ENCODE peak calls at places on chromosome 9, in six cellular contexts. G is HepG2, U is A549, Q is GM12878, V is stomach, L is ovary. I is an unnamed sample.

GRCh38 chr9:134066923-134067851 is 639 bp downstream of the BRD3 start:
- DNase-seq in V (peak), U (peak), L (peak), Q (no peak), G (no peak), I (peak)

GRCh38 chr9:109912082-109912581 is 132.1 kb downstream of the PALM2AKAP2 start:
- DNase-seq in Q (no peak), G (no peak), U (peak), V (no peak), L (no peak), I (no peak)

GRCh38 chr9:71752928-71753327 is 15.4 kb downstream of the CEMIP2 start:
- DNase-seq in V (no peak), U (no peak), L (no peak), Q (no peak), G (no peak), I (no peak)

GRCh38 chr9:13116292-13116691 is 163.2 kb downstream of the MPDZ start:
- DNase-seq in U (no peak), L (no peak), G (no peak), Q (no peak), V (no peak), I (no peak)

GRCh38 chr9:134236001-134236421 is 71.6 kb upstream of the RNU6ATAC start:
- DNase-seq in L (peak), Q (no peak), G (no peak), V (no peak), U (no peak), I (no peak)

GRCh38 chr9:86080112-86080579 is 19.2 kb downstream of the GOLM1 start:
- DNase-seq in U (no peak), G (no peak), Q (no peak), L (no peak), V (no peak), I (no peak)

GRCh38 chr9:37929441-37929895 is 25.5 kb upstream of the SLC25A51 start:
- DNase-seq in V (no peak), U (no peak), G (no peak), L (no peak), Q (no peak), I (no peak)

GRCh38 chr9:133701321-133701980 is 36.7 kb downstream of the SARDH start:
- DNase-seq in V (no peak), Q (no peak), G (no peak), L (peak), U (no peak), I (no peak)

GRCh38 chr9:130765135-130766030 is 69.7 kb upstream of the ABL1 start:
- DNase-seq in G (no peak), L (no peak), V (no peak), Q (peak), U (no peak), I (no peak)

GRCh38 chr9:71744754-71745521 is 23.4 kb downstream of the CEMIP2 start:
- DNase-seq in U (no peak), Q (no peak), V (no peak), L (no peak), G (no peak), I (no peak)

GRCh38 chr9:130385257-130385656 is 59.5 kb upstream of the ASS1 start:
- DNase-seq in V (no peak), G (no peak), L (no peak), U (no peak), Q (no peak), I (no peak)

GRCh38 chr9:96136992-96137665 is 164.8 kb downstream of the HSD17B3 start:
- DNase-seq in U (no peak), G (no peak), V (peak), Q (peak), L (peak), I (no peak)

GRCh38 chr9:115208503-115208902 is 90.5 kb upstream of the TNC start:
- DNase-seq in Q (no peak), U (no peak), V (no peak), L (no peak), G (no peak), I (no peak)

GRCh38 chr9:124839612-124840299 is 13.5 kb upstream of the WDR38 start:
- DNase-seq in L (peak), V (no peak), U (peak), Q (no peak), G (peak), I (no peak)

GRCh38 chr9:124830593-124830992 is 22.7 kb upstream of the WDR38 start:
- DNase-seq in G (no peak), U (no peak), Q (no peak), V (no peak), L (no peak), I (no peak)

GRCh38 chr9:124831642-124832364 is 21.5 kb upstream of the WDR38 start:
- DNase-seq in L (no peak), V (peak), Q (no peak), U (no peak), G (no peak), I (peak)

GRCh38 chr9:124835026-124835501 is 18.2 kb upstream of the WDR38 start:
- DNase-seq in V (peak), U (peak), L (peak), Q (no peak), G (peak), I (no peak)

DNA sequence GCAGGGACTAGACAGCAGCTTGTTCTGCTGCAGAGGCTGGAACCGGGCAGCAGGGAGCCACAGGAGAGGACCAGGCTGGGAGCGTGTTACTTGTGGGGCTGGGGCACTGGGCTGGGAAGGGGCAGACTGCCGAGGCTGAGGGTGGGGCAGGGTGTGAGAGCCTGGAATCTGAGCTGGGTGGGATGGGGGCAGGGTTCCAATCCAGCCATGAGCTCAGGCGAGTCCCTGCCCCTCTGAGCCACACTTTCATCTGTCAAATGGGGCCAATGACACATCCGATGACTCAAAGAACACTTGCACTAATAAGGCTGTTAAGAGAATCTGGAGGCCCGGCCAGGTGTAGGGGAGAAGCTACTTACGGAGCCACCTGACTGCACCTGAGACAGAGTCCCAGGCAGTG is 18.7 kb upstream of the WDR38 start:
- DNase-seq in Q (no peak), L (no peak), U (peak), G (no peak), V (no peak), I (no peak)
- TF ChIP-seq EP300 in Q (no peak), L (no peak), U (no peak), G (no peak), V (no peak), I (no peak)

DNA sequence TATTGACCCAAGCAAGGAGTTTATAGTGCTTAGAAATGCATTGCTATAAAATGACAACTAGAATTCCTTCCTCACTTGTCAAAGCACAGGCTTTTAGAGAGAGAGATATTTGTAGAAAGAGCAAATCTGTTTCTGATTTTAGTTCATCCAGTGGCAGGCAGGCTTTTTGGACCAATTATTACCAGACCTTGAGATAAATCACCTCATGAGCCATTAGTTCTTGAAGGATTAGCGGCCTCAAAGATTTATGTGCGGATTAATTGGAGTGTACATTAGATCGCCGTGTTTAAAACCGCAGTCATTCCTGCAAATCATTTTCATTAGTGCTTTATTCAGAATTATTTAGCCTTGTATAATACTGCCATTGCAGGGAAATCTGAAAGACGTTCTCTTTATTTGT is 28.9 kb upstream of the TJP2 start:
- DNase-seq in V (no peak), L (no peak), Q (no peak), U (no peak), G (no peak), I (no peak)
- TF ChIP-seq EP300 in V (no peak), L (no peak), Q (no peak), U (no peak), G (no peak), I (no peak)

DNA sequence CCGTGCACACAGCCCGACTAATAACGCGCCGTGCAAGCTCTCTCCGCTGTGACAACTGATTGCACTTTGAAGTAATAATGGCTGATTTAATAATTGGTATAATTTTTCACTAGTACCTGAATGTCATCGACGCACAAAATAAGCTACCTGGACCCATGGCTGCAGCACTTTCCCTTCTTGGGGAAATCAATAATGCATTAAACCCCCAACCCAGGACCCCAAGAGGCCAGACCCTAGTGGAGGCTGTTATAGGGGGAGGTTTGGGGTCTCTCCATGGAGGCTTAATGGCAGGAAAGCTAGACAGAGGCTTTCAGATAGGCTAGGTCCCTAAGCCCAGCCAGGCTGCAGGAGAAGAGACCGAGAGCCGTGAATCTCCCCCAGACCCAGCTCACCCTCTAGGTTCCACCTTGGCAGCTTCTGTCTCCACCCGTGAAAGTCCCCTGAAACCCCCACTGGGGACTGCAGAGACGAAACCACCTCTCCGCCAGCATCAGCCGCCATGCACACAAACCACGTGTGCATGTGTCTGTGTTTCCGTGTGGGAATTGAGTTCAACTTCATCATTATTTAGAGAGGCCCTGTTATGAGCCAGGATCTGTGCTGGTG is 168.7 kb upstream of the MVB12B start:
- DNase-seq in G (no peak), Q (no peak), U (no peak), V (peak), L (no peak), I (no peak)
- TF ChIP-seq EP300 in G (no peak), Q (no peak), U (no peak), V (no peak), L (no peak), I (no peak)

GRCh38 chr9:118767571-118767970 is 601.7 kb downstream of the BRINP1 start:
- DNase-seq in Q (no peak), L (no peak), G (no peak), V (no peak), U (no peak), I (no peak)
- TF ChIP-seq EP300 in Q (no peak), L (no peak), G (no peak), V (no peak), U (no peak), I (no peak)

DNA sequence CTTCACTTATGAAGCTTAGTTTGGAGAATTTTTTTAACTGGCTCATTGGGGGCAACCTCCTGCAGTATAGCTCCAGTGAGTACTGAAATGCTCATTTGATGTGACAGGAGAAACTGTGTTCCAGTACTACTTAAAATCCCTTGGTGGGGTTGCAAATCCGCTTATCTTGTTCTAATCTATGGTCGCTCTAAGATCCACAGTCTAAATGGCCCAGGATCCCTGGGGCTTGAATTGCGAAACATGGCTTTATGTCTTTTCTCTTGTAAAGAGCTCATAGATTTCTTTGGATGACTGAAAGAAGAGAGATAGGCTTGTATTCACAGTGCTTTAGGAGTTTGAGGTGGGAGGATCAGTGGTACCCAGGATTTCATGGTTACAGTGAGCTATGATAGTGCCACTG is 52.7 kb downstream of the ADAMTSL1 start:
- DNase-seq in U (no peak), G (no peak), Q (no peak), L (no peak), V (no peak), I (no peak)
- TF ChIP-seq EP300 in U (no peak), G (no peak), Q (no peak), L (no peak), V (no peak), I (no peak)

GRCh38 chr9:99819484-99820329 is 2.0 kb upstream of the NR4A3 start:
- DNase-seq in Q (peak), V (peak), U (peak), L (peak), G (peak), I (peak)
- TF ChIP-seq EP300 in Q (peak), V (peak), U (peak), L (peak), G (no peak), I (peak)

GRCh38 chr9:128821584-128822406 is 3.5 kb downstream of the ENDOG start:
- DNase-seq in Q (no peak), L (no peak), G (no peak), U (no peak), V (no peak), I (no peak)

GRCh38 chr9:128818839-128819715 is 777 bp downstream of the ENDOG start:
- DNase-seq in U (no peak), G (no peak), Q (no peak), L (no peak), V (peak), I (no peak)

GRCh38 chr9:128820665-128821583 is 2.6 kb downstream of the ENDOG start:
- DNase-seq in L (no peak), U (no peak), G (no peak), Q (no peak), V (no peak), I (no peak)

GRCh38 chr9:128819716-128820664 is 1.7 kb downstream of the ENDOG start:
- DNase-seq in G (no peak), Q (no peak), U (no peak), L (peak), V (no peak), I (no peak)

DNA sequence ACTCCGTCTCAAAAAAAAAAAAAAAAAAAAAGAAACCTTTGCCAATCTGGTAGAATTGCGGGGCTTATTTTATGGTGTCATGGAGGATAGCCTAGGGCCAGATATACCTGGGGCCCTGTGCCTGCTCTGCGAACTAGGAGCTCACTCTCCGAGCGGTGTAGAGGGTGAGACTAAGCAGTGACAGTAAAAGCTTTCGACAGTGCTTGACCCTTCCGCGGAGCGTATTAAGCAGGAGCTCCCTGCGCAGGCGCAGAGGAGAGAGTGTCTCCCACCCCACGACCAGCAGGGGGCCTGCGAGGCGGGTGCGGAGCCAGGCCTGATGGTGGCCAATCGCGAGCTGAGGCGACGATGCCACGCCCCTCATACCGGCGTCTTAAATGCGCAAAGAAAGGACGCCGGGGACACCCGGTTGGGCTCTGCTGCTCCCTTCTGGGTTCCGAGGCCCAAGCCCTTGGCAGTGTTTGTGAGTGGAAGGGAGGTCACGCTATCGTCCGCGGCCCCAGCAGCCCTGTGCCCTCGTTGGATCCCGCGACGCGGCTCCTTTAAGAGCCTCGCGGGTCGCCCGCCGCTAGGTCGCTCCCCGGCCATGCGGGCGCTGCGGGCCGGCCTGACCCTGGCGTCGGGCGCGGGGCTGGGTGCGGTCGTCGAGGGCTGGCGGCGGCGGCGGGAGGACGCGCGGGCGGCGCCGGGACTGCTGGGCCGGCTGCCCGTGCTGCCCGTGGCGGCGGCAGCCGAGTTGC is at the start of gene ENDOG:
- DNase-seq in L (peak), Q (peak), U (peak), V (peak), G (peak), I (peak)
- TF ChIP-seq EP300 in L (no peak), Q (no peak), U (no peak), V (no peak), G (peak), I (no peak)

GRCh38 chr9:120714088-120714845 is at the start of gene MEGF9:
- DNase-seq in Q (peak), V (peak), L (peak), U (peak), G (peak), I (peak)
- TF ChIP-seq EP300 in Q (no peak), V (no peak), L (no peak), U (no peak), G (no peak), I (no peak)

GRCh38 chr9:94166237-94167054 is 82.2 kb downstream of the PTPDC1 start:
- DNase-seq in Q (peak), V (peak), G (peak), L (peak), U (peak), I (peak)
- TF ChIP-seq EP300 in Q (no peak), V (peak), G (peak), L (peak), U (no peak), I (no peak)